ENCODE peak calls at places on chromosome 5, in six cellular contexts. J, P, Y, U, B and Z are unnamed samples.

GRCh38 chr5:140658870-140659269 is 5.8 kb upstream of the WDR55 start:
- DNase-seq in J (no peak), P (no peak), Y (no peak), U (no peak), B (no peak), Z (no peak)

GRCh38 chr5:80255425-80255751 is 460 bp downstream of the SERINC5 start:
- DNase-seq in J (peak), P (peak), Y (no peak), U (no peak), B (no peak), Z (no peak)

GRCh38 chr5:154972476-154973080 is 31.7 kb downstream of the MRPL22 start:
- DNase-seq in J (peak), P (peak), Y (peak), U (peak), B (no peak), Z (peak)

GRCh38 chr5:165149439-165149838 is 1644.0 kb downstream of the MAT2B start:
- DNase-seq in J (no peak), P (no peak), Y (no peak), U (no peak), B (no peak), Z (no peak)

GRCh38 chr5:143001764-143002351 is 231.7 kb downstream of the ARHGAP26 start:
- DNase-seq in J (no peak), P (no peak), Y (peak), U (no peak), B (no peak), Z (no peak)

GRCh38 chr5:174176511-174176910 is 131.0 kb downstream of the NSG2 start:
- DNase-seq in J (no peak), P (no peak), Y (no peak), U (no peak), B (no peak), Z (no peak)

GRCh38 chr5:15421798-15422456 is 78.1 kb upstream of the FBXL7 start:
- DNase-seq in J (no peak), P (no peak), Y (no peak), U (no peak), B (no peak), Z (no peak)

GRCh38 chr5:58582004-58582403 is 871 bp upstream of the RAB3C start:
- DNase-seq in J (no peak), P (peak), Y (no peak), U (no peak), B (no peak), Z (peak)

GRCh38 chr5:72517961-72518690 is 10.9 kb upstream of the ZNF366 start:
- DNase-seq in J (no peak), P (no peak), Y (peak), U (no peak), B (no peak), Z (no peak)

GRCh38 chr5:52693279-52693678 is 94.4 kb upstream of the ITGA1 start:
- DNase-seq in J (no peak), P (peak), Y (peak), U (no peak), B (no peak), Z (no peak)

GRCh38 chr5:154625031-154625430 is 130.1 kb upstream of the LARP1 start:
- DNase-seq in J (no peak), P (no peak), Y (no peak), U (no peak), B (no peak), Z (no peak)

GRCh38 chr5:59843511-59844230 is 49.9 kb downstream of the PDE4D start:
- DNase-seq in J (no peak), P (no peak), Y (no peak), U (peak), B (no peak), Z (no peak)

GRCh38 chr5:73826301-73826700 is 200.3 kb downstream of the ARHGEF28 start:
- DNase-seq in J (no peak), P (no peak), Y (no peak), U (no peak), B (no peak), Z (no peak)

GRCh38 chr5:96384353-96384752 is 48.7 kb downstream of the PCSK1 start:
- DNase-seq in J (no peak), P (no peak), Y (peak), U (no peak), B (no peak), Z (no peak)

GRCh38 chr5:95728494-95729114 is 2.5 kb upstream of the RHOBTB3 start:
- DNase-seq in J (no peak), P (peak), Y (no peak), U (no peak), B (no peak), Z (no peak)

GRCh38 chr5:175603987-175604739 is 53.7 kb upstream of the HRH2 start:
- DNase-seq in J (no peak), P (no peak), Y (no peak), U (no peak), B (no peak), Z (no peak)

GRCh38 chr5:148297695-148298094 is 14.5 kb upstream of the SPINK7 start:
- DNase-seq in J (no peak), P (no peak), Y (no peak), U (no peak), B (no peak), Z (no peak)

GRCh38 chr5:67178085-67178484 is 18.5 kb downstream of the CD180 start:
- DNase-seq in J (no peak), P (no peak), Y (no peak), U (no peak), B (no peak), Z (no peak)

GRCh38 chr5:56607551-56607950 is 207.8 kb upstream of the MAP3K1 start:
- DNase-seq in J (no peak), P (no peak), Y (no peak), U (no peak), B (no peak), Z (no peak)

GRCh38 chr5:17670353-17670752 is 36.1 kb downstream of the TAF11L14 start:
- DNase-seq in J (no peak), P (no peak), Y (no peak), U (no peak), B (no peak), Z (no peak)

GRCh38 chr5:1521054-1521453 is 2.7 kb downstream of the LPCAT1 start:
- DNase-seq in J (no peak), P (no peak), Y (no peak), U (no peak), B (no peak), Z (no peak)

GRCh38 chr5:135553688-135554462 is 18.1 kb upstream of the NEUROG1 start:
- DNase-seq in J (no peak), P (no peak), Y (no peak), U (no peak), B (no peak), Z (peak)

GRCh38 chr5:42001673-42002072 is 76.6 kb downstream of the FBXO4 start:
- DNase-seq in J (no peak), P (no peak), Y (no peak), U (no peak), B (no peak), Z (no peak)